ENCODE peak calls at places on chromosomes 7 and 10, in five cellular contexts. W is kidney glomerular epithelial cell, Z is C1 segment of cervical spinal cord, G is NCI-H345, V is midbrain. J is an unnamed sample.

GRCh38 chr10:64619068-64619467 is 1097.9 kb downstream of the REEP3 start:
- DNase-seq in W (no peak), Z (no peak), G (no peak), V (no peak), J (no peak)

GRCh38 chr10:14306201-14306600 is 24.5 kb downstream of the FRMD4A start:
- DNase-seq in W (no peak), Z (no peak), G (no peak), V (no peak), J (no peak)

GRCh38 chr10:112467541-112468075 is 20.6 kb downstream of the VTI1A start:
- DNase-seq in W (no peak), Z (no peak), G (no peak), V (no peak), J (no peak)

GRCh38 chr7:116542618-116543017 is 17.8 kb downstream of the CAV1 start:
- DNase-seq in W (peak), Z (no peak), G (no peak), V (no peak), J (no peak)

GRCh38 chr7:28575241-28575643 is 162.9 kb downstream of the CREB5 start:
- DNase-seq in W (peak), Z (no peak), G (no peak), V (no peak), J (no peak)

GRCh38 chr10:102631525-102632393 is 12.5 kb upstream of the TRIM8 start:
- DNase-seq in W (no peak), Z (no peak), G (no peak), V (no peak), J (no peak)

GRCh38 chr7:148084138-148084537 is 506.4 kb upstream of the C7orf33 start:
- DNase-seq in W (peak), Z (no peak), G (peak), V (peak), J (no peak)

GRCh38 chr7:148135106-148135505 is 455.5 kb upstream of the C7orf33 start:
- DNase-seq in W (peak), Z (no peak), G (no peak), V (no peak), J (no peak)

GRCh38 chr10:132455441-132455971 is 58.5 kb downstream of the PWWP2B start:
- DNase-seq in W (no peak), Z (no peak), G (no peak), V (no peak), J (peak)

GRCh38 chr10:133276435-133277201 is at the start of gene ADAM8:
- DNase-seq in W (no peak), Z (no peak), G (peak), V (no peak), J (peak)

GRCh38 chr10:104220515-104220914 is 11.6 kb downstream of the CFAP43 start:
- DNase-seq in W (no peak), Z (no peak), G (no peak), V (no peak), J (no peak)

GRCh38 chr10:77898323-77899079 is 28.1 kb downstream of the DLG5 start:
- DNase-seq in W (no peak), Z (no peak), G (peak), V (no peak), J (no peak)

GRCh38 chr10:60869916-60870728 is 73.9 kb downstream of the RHOBTB1 start:
- DNase-seq in W (no peak), Z (no peak), G (no peak), V (no peak), J (no peak)

GRCh38 chr7:1231214-1232102 is 1.2 kb upstream of the UNCX start:
- DNase-seq in W (no peak), Z (no peak), G (no peak), V (no peak), J (no peak)

GRCh38 chr10:91198781-91199180 is 21.7 kb upstream of the PCGF5 start:
- DNase-seq in W (peak), Z (no peak), G (no peak), V (no peak), J (no peak)

GRCh38 chr10:85767936-85768335 is 598.7 kb downstream of the GRID1 start:
- DNase-seq in W (no peak), Z (no peak), G (no peak), V (no peak), J (no peak)

GRCh38 chr7:2011266-2012043 is 221.3 kb downstream of the MAD1L1 start:
- DNase-seq in W (no peak), Z (no peak), G (no peak), V (no peak), J (no peak)

GRCh38 chr7:98657736-98658135 is 40.7 kb downstream of the NPTX2 start:
- DNase-seq in W (no peak), Z (no peak), G (no peak), V (no peak), J (no peak)

GRCh38 chr7:107029061-107029763 is 15.3 kb upstream of the PRKAR2B start:
- DNase-seq in W (no peak), Z (no peak), G (peak), V (no peak), J (no peak)

GRCh38 chr10:60810437-60811182 is 32.3 kb downstream of the CDK1 start:
- DNase-seq in W (peak), Z (no peak), G (peak), V (peak), J (no peak)

GRCh38 chr10:133124357-133125211 is 35.4 kb upstream of the KNDC1 start:
- DNase-seq in W (no peak), Z (peak), G (peak), V (no peak), J (no peak)

GRCh38 chr10:6844251-6844650 is 264.2 kb upstream of the PRKCQ start:
- DNase-seq in W (no peak), Z (no peak), G (no peak), V (no peak), J (no peak)

GRCh38 chr10:131674130-131674529 is 226.7 kb upstream of the PPP2R2D start:
- DNase-seq in W (no peak), Z (no peak), G (no peak), V (no peak), J (no peak)

GRCh38 chr7:43640679-43641078 is 57.8 kb downstream of the STK17A start:
- DNase-seq in W (no peak), Z (no peak), G (no peak), V (no peak), J (no peak)

GRCh38 chr7:80960228-80960627 is 41.4 kb upstream of the SEMA3C start:
- DNase-seq in W (no peak), Z (no peak), G (no peak), V (no peak), J (no peak)

GRCh38 chr7:12949060-12950045 is 261.9 kb downstream of the ARL4A start:
- DNase-seq in W (peak), Z (no peak), G (no peak), V (peak), J (no peak)

GRCh38 chr10:22784668-22785067 is 70.3 kb upstream of the PIP4K2A start:
- DNase-seq in W (no peak), Z (no peak), G (no peak), V (no peak), J (no peak)

GRCh38 chr10:101629781-101630419 is 41.8 kb downstream of the DPCD start:
- DNase-seq in W (no peak), Z (no peak), G (no peak), V (peak), J (no peak)

GRCh38 chr7:1532456-1533254 is 2.2 kb downstream of the MAFK start:
- DNase-seq in W (peak), Z (no peak), G (no peak), V (peak), J (peak)

GRCh38 chr10:124612611-124613498 is 131.3 kb downstream of the FAM53B start:
- DNase-seq in W (no peak), Z (no peak), G (no peak), V (no peak), J (peak)

GRCh38 chr10:119942973-119943372 is 50.4 kb downstream of the SEC23IP start:
- DNase-seq in W (no peak), Z (no peak), G (no peak), V (no peak), J (no peak)

GRCh38 chr10:22379059-22379458 is 33.8 kb downstream of the SPAG6 start:
- DNase-seq in W (no peak), Z (no peak), G (no peak), V (no peak), J (no peak)

GRCh38 chr10:62625484-62625883 is 179.0 kb upstream of the ADO start:
- DNase-seq in W (no peak), Z (no peak), G (no peak), V (no peak), J (no peak)

GRCh38 chr7:132815696-132816334 is 239.5 kb upstream of the PLXNA4 start:
- DNase-seq in W (no peak), Z (no peak), G (no peak), V (no peak), J (no peak)

GRCh38 chr10:84935772-84936171 is 607.4 kb downstream of the CCSER2 start:
- DNase-seq in W (no peak), Z (no peak), G (no peak), V (no peak), J (no peak)

GRCh38 chr7:17289074-17289665 is 9.3 kb upstream of the AHR start:
- DNase-seq in W (no peak), Z (no peak), G (peak), V (no peak), J (no peak)

GRCh38 chr7:82286096-82286841 is 157.3 kb downstream of the CACNA2D1 start:
- DNase-seq in W (no peak), Z (no peak), G (no peak), V (no peak), J (no peak)

GRCh38 chr7:105387621-105388372 is 924 bp downstream of the SRPK2 start:
- DNase-seq in W (peak), Z (no peak), G (peak), V (peak), J (peak)

GRCh38 chr10:68238371-68238770 is 6.5 kb upstream of the ATOH7 start:
- DNase-seq in W (no peak), Z (no peak), G (no peak), V (no peak), J (no peak)